ENCODE peak calls at places on chromosomes 11 and 22, in ten cellular contexts. T is kidney, G is PC-3, B is mammary epithelial cell, E is IMR-90, Y is MM.1S, R is fibroblast of lung, L is endothelial cell of umbilical vein, N is neural progenitor cell, A is HCT116. O is an unnamed sample. For H3K36me3, the result is how much of the 10 kb centered on the place peaks cover.

GRCh38 chr11:112963368-112963955 is 2.2 kb downstream of the NCAM1 start:
- DNase-seq in T (no peak), G (no peak), B (no peak), E (no peak), Y (no peak), R (no peak), L (no peak), N (peak), A (no peak), O (no peak)

GRCh38 chr22:46088541-46089311 is 61.6 kb upstream of the PPARA start:
- DNase-seq in T (peak), G (no peak), B (peak), E (peak), Y (no peak), R (peak), L (peak), N (no peak), A (no peak), O (no peak)

GRCh38 chr22:18078329-18079041 is 695 bp downstream of the PEX26 start:
- DNase-seq in T (peak), G (peak), B (peak), E (peak), Y (peak), R (peak), L (peak), N (no peak), A (no peak), O (peak)

GRCh38 chr11:44351006-44351660 is 41.2 kb upstream of the ALX4 start:
- DNase-seq in T (no peak), G (no peak), B (no peak), E (no peak), Y (no peak), R (no peak), L (no peak), N (no peak), A (no peak), O (no peak)

GRCh38 chr11:35962373-35963138 is 18.7 kb downstream of the LDLRAD3 start:
- DNase-seq in T (no peak), G (no peak), B (no peak), E (no peak), Y (no peak), R (peak), L (no peak), N (no peak), A (no peak), O (no peak)

GRCh38 chr11:115612331-115612730 is 108.1 kb upstream of the CADM1 start:
- DNase-seq in T (no peak), G (no peak), B (no peak), E (peak), Y (no peak), R (peak), L (no peak), N (peak), A (no peak), O (peak)

GRCh38 chr22:20905415-20906386 is 11.5 kb upstream of the CRKL start:
- DNase-seq in T (peak), G (peak), B (peak), E (no peak), Y (no peak), R (no peak), L (no peak), N (no peak), A (no peak), O (no peak)

GRCh38 chr11:118435233-118435892 is 929 bp upstream of the KMT2A start:
- DNase-seq in T (peak), G (peak), B (no peak), E (peak), Y (peak), R (peak), L (peak), N (peak), A (peak), O (peak)

GRCh38 chr11:1564535-1565172 is 7.4 kb downstream of the DUSP8 start:
- DNase-seq in T (peak), G (peak), B (no peak), E (peak), Y (peak), R (peak), L (peak), N (peak), A (no peak), O (peak)

GRCh38 chr11:836700-837099 is 3.9 kb downstream of the CD151 start:
- DNase-seq in T (no peak), G (no peak), B (no peak), E (no peak), Y (no peak), R (no peak), L (no peak), N (no peak), A (no peak), O (no peak)

GRCh38 chr22:44734278-44734677 is 18.1 kb upstream of the ARHGAP8 start:
- DNase-seq in T (no peak), G (no peak), B (no peak), E (no peak), Y (no peak), R (no peak), L (no peak), N (no peak), A (no peak), O (no peak)

GRCh38 chr22:49999063-49999900 is 13.3 kb downstream of the IL17REL start:
- DNase-seq in T (peak), G (no peak), B (no peak), E (no peak), Y (no peak), R (no peak), L (no peak), N (peak), A (no peak), O (peak)

GRCh38 chr11:80702264-80702663 is 1261.4 kb upstream of the TENM4 start:
- DNase-seq in T (no peak), G (peak), B (peak), E (no peak), Y (no peak), R (no peak), L (no peak), N (no peak), A (no peak), O (no peak)

GRCh38 chr22:46175631-46176030 is 25.3 kb downstream of the PPARA start:
- DNase-seq in T (no peak), G (peak), B (peak), E (peak), Y (no peak), R (no peak), L (no peak), N (no peak), A (no peak), O (no peak)

GRCh38 chr11:72774499-72774898 is 19.3 kb downstream of the STARD10 start:
- DNase-seq in T (no peak), G (no peak), B (no peak), E (no peak), Y (no peak), R (no peak), L (no peak), N (no peak), A (no peak), O (no peak)

GRCh38 chr22:45341503-45341902 is 31.8 kb downstream of the FAM118A start:
- DNase-seq in T (no peak), G (no peak), B (no peak), E (no peak), Y (no peak), R (no peak), L (no peak), N (no peak), A (no peak), O (no peak)

GRCh38 chr11:75678620-75679259 is 9.9 kb upstream of the MAP6 start:
- DNase-seq in T (no peak), G (no peak), B (no peak), E (no peak), Y (no peak), R (no peak), L (no peak), N (no peak), A (no peak), O (no peak)

DNA sequence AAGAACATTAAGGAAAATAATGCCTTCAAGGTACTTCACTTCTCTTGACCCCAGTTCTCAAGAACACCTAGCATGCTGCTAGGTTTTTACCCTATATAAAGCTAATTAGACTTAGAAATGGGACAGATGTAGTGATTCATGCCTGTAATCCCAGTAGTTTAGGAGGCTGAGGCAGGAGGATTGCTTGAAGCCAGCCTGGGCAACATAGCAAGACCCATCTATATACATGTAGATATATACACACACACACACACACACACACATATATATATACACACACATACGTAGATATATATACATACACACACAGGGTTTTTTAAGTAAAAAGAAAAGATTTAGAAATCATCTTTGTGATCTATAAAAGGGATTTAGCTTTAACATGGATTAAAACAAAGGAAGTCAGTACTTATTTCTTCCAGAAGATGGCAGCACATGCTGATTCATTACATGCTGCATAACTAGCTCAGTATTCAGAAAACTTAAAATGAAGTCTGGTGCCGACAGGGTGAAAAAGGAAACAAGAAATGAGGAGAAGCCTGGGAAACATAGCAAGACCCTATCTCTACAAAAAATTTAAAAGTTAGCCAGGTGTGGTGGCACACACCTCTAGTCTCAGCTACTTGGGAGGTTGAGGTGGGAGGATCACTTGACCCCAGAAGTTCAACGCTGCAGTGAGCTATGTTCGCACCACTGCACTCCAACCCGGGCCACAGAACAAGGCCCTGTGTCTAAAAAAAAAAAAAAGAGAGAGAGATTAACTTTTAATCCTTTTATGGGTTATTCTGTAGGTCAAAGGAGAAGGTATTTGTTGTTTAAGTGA is 28.5 kb upstream of the RBX1 start:
- DNase-seq in T (no peak), G (peak), B (peak), E (peak), Y (peak), R (peak), L (peak), N (peak), A (peak), O (no peak)
- H3K9ac ChIP-seq in T (no peak), G (no peak), B (no peak), E (peak), Y (no peak), R (no peak), L (no peak), N (no peak), A (no peak), O (no peak)

DNA sequence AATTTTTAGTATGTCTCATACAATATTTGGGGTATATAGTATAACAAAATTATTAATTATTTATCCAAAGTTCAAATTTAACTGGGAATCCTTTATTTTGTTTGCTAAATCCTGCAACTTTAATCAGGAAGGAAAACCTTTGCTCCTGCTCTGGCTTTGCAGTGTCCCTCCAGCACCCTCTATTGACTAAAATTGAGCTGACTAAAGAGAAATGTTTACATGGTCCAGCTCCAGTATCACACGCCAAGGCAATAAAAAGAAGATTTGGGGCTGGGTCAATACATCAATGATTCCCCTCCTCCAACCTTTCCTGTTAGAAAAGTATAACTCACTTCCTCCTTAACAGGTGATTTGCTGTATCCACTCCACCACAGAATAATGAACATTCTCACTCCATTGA is 153.0 kb upstream of the LRRC4C start:
- DNase-seq in T (no peak), G (peak), B (peak), E (no peak), Y (no peak), R (no peak), L (no peak), N (peak), A (no peak), O (no peak)
- TF ChIP-seq CTCF in T (no peak), G (peak), B (peak), E (no peak), Y (peak), R (no peak), L (no peak), N (peak), A (no peak), O (peak)

DNA sequence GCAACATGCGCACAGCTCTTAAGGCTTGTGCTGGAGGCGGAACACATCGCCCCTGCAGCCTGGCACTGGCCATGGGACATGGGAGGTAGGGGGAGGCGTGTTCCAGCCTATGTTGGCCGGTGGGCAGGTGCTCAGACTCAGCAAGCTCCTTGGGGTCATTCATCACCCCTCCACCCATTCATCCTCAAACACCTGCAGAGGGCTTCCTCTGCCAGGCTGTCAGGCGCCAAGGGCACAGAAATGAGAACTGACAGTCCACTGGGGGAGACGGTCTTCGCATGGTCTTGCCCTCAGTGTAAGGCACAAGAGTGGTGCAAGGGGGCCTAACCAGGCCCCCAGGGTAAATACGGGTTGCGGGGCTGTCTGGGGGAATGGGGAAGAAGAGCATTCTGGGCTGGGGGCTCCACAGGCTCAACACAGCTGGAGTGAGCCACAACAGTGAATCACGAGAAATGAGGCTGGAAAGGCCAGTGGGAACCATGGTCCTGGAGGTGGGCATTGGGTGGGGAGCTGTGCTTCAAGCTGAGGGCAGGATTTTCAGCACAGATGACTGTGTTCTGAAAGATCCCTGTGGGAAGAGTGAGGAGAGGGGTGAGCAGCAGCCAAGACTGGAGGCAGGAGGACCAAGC is 55.4 kb downstream of the ARFGAP3 start:
- DNase-seq in T (no peak), G (no peak), B (no peak), E (no peak), Y (no peak), R (no peak), L (no peak), N (no peak), A (no peak), O (peak)
- H3K36me3 ChIP-seq in T (under half), G (under half), B (under half), E (half or more), Y (under half), R (under half), L (under half), N (under half), A (under half), O (under half)

DNA sequence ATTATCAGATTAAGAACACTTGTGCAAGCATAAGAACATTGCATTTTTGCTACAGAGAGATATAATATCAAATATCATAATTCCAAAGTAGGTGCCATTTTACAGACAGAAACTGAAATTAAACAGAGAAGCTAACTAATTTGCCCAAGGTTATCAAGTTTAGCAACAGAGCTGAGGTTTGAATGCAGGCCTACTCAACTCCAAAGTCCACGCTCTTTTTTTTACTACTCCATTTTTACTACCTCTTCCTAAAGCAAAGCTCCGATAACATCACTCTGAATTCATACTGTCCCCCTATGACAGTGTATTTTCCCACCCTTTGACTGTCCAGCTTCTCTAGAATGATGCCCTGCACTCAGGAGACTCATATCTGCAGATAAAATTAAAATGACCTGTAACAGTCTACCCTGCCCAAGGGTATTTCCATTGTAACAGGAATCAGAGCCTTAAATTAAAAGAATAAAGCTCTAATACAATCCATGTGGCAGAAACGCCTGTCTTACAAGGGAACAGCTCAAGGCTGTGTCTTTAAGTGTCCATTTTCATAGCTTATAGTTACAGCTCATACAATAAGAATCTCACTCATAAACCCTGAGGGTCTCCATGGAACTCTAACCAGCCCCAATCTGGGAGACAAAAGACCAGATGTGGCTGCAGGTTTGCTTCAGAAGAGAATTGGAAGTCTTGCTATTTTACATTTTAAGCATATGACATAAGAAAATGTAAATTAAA is 36.8 kb downstream of the ALG9 start:
- DNase-seq in T (no peak), G (no peak), B (no peak), E (no peak), Y (no peak), R (no peak), L (no peak), N (no peak), A (no peak), O (no peak)
- H3K9ac ChIP-seq in T (no peak), G (no peak), B (no peak), E (no peak), Y (no peak), R (no peak), L (no peak), N (no peak), A (no peak), O (no peak)